ENCODE peak calls at places on chromosomes 7 and 10, in four cellular contexts. O, V, T and D are unnamed samples.

GRCh38 chr10:131089150-131089549 is 222.4 kb downstream of the TCERG1L start:
- DNase-seq in O (no peak), V (no peak), T (no peak), D (no peak)

GRCh38 chr10:12847361-12847975 is 154.0 kb downstream of the CCDC3 start:
- DNase-seq in O (no peak), V (no peak), T (no peak), D (no peak)

GRCh38 chr7:44064791-44065430 is 456 bp downstream of the PGAM2 start:
- DNase-seq in V (no peak), T (no peak), O (no peak), D (peak)

GRCh38 chr10:34815174-34816066 is at the start of gene PARD3:
- DNase-seq in O (no peak), V (peak), T (peak), D (peak)

GRCh38 chr10:19488592-19489280 is 327.5 kb upstream of the PLXDC2 start:
- DNase-seq in O (no peak), T (peak), V (no peak), D (peak)

GRCh38 chr7:86923530-86923929 is 135.9 kb downstream of the ELAPOR2 start:
- DNase-seq in T (no peak), O (no peak), V (no peak), D (no peak)

GRCh38 chr10:103470755-103471653 is 8.0 kb downstream of the CALHM3 start:
- DNase-seq in O (peak), V (no peak), T (peak), D (no peak)

GRCh38 chr10:18616337-18616736 is 35.0 kb downstream of the NSUN6 start:
- DNase-seq in O (no peak), V (no peak), T (peak), D (no peak)

GRCh38 chr10:122567056-122567660 is 6.6 kb downstream of the DMBT1 start:
- DNase-seq in T (peak), O (no peak), V (peak), D (no peak)

GRCh38 chr7:82335927-82336326 is 107.7 kb downstream of the CACNA2D1 start:
- DNase-seq in T (peak), O (no peak), V (peak), D (no peak)

GRCh38 chr7:22726345-22726848 is 603 bp upstream of the IL6 start:
- DNase-seq in O (peak), T (peak), V (peak), D (no peak)

GRCh38 chr7:105837765-105838241 is 38.6 kb downstream of the ATXN7L1 start:
- DNase-seq in V (no peak), O (no peak), T (no peak), D (no peak)

GRCh38 chr10:98469532-98469931 is 22.8 kb upstream of the HPS1 start:
- DNase-seq in O (no peak), T (peak), V (no peak), D (no peak)

GRCh38 chr7:135678612-135679575 is 16.6 kb downstream of the STMP1 start:
- DNase-seq in O (peak), V (peak), T (peak), D (no peak)

GRCh38 chr7:130345106-130345505 is 490 bp downstream of the CPA5 start:
- DNase-seq in O (no peak), V (no peak), T (no peak), D (no peak)

GRCh38 chr10:124744688-124745055 is 494 bp upstream of the FAM53B start:
- DNase-seq in O (peak), T (peak), V (no peak), D (no peak)

GRCh38 chr7:75033064-75033463 is 40.5 kb downstream of the RCC1L start:
- DNase-seq in O (no peak), T (no peak), V (no peak), D (no peak)

GRCh38 chr7:68417659-68418058 is 1180.6 kb upstream of the AUTS2 start:
- DNase-seq in V (no peak), O (no peak), T (no peak), D (no peak)

GRCh38 chr7:45001138-45001694 is 1.2 kb downstream of the CCM2 start:
- DNase-seq in T (peak), V (peak), O (peak), D (no peak)

GRCh38 chr7:116235380-116235779 is 25.0 kb downstream of the TES start:
- DNase-seq in T (no peak), V (no peak), O (no peak), D (no peak)

GRCh38 chr10:113746188-113746950 is 5.1 kb upstream of the PLEKHS1 start:
- DNase-seq in T (no peak), V (no peak), O (peak), D (no peak)

GRCh38 chr10:77073066-77073960 is 564.3 kb downstream of the KCNMA1 start:
- DNase-seq in O (no peak), V (peak), T (peak), D (peak)

GRCh38 chr7:25900887-25901286 is 251.1 kb upstream of the NFE2L3 start:
- DNase-seq in O (no peak), V (no peak), T (no peak), D (no peak)

DNA sequence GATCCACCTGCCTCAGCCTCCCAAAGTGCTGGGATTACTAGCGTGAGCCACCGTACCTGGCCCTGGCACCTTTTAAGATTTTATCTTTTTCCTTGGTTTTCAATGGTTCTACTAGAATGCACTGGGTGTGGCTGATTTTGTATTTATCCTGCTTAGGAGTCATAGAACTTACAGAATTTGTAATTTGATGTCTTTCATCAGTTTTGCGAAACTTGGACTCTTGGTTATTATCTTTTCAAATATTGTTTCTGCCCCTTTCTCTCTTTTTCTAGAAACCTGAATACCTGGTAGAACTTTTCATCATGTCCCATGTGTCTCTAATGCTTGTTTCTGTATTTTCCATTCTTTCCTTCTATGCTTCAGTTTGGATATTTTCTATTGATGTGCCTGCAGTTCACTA is 2.8 kb upstream of the NUB1 start:
- DNase-seq in T (no peak), O (no peak), V (no peak), D (no peak)
- TF ChIP-seq CTCF in T (no peak), O (no peak), V (no peak), D (no peak)

GRCh38 chr10:33344676-33345075 is 10.2 kb upstream of the NRP1 start:
- DNase-seq in O (no peak), T (no peak), V (no peak), D (no peak)

GRCh38 chr10:33336606-33337334 is 2.3 kb upstream of the NRP1 start:
- DNase-seq in T (peak), O (no peak), V (no peak), D (no peak)

GRCh38 chr10:33337335-33337854 is 2.9 kb upstream of the NRP1 start:
- DNase-seq in V (peak), T (peak), O (no peak), D (no peak)

GRCh38 chr10:33345236-33345635 is 10.8 kb upstream of the NRP1 start:
- DNase-seq in T (peak), V (no peak), O (no peak), D (no peak)

DNA sequence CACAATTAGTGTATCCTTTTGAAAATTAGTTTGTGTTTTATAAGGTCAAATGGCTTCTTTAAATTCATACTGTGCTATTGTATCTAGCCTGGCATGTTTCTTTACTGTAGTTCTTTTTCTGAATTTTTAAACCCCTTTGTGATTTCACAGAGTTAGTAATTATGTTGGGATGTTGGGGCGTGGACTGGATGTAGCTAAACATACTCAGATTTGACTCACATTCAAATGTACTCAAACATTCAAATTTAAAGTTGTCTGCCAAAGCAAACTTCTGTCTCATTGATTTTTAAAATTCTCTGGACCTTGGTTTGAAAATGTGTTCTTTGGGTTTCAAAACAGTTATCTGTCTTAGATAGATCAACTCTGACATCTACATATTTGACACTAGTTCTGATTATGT is 7.2 kb upstream of the NRP1 start:
- DNase-seq in T (peak), O (no peak), V (peak), D (no peak)
- TF ChIP-seq CTCF in T (no peak), O (no peak), V (no peak), D (no peak)

DNA sequence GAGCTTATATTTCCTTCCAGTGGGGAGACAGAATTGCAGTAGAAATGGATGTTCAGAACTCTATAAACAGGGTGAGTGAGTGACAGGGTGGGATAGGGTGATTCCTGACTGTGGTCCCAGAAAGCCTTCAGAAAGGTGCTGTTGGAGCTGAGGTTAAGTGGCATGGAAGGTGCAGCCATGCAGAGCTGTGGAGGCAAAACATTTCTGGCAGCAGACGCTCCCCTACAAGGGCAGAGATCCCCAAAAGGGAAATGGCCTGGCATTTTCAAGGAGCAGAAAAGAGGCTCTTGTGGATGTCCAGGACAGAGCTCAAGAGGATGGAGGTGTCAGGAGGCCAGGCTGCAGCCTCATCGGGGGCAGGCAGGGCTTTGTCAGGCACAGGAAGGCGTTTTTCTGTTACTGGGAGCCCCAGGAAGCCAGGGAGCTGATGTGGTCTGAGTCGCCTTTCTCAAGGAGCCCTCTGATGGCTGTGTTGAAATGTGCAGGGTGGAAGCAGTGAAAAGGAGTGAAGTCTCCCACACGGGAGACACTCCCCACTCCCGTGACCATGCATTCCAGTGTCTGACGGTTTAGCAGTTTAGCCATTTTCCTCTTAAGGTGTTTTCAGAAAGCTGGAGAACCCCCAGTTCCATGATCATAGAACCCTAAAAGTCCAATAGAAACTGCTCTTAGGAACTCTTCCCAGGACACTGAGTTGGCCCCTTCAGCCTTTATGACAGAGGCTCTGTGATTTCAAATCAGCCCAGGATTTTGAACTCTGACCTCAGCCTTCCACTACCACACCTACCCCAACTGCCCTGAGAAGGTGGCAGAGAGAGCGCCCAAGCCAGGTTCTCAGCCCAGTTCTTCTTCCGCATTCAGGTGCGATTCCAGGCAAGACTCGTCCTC is 96.2 kb downstream of the C10orf105 start:
- DNase-seq in T (peak), V (no peak), O (no peak), D (no peak)
- TF ChIP-seq CTCF in T (peak), V (no peak), O (peak), D (no peak)

DNA sequence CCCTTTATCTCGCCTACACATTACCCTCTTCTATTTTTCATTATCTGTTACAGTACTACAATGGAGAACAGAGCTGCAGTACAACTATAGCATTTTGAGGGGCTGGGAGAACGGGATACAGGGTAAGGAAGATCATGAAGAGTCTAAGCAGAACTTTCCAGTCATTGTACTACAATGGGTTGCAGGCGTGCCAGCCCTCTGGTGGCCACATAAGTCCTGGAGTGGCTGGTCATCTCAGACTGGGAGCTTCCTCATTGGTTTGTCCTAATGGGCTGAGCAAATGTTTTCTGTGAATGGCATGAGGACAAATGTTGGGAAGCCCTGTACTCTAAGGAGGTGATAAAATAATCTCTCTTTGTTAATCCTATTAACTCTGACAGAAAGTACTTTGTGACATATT is 33.0 kb downstream of the TMEM106B start:
- DNase-seq in O (no peak), V (peak), T (peak), D (no peak)
- TF ChIP-seq CTCF in O (peak), V (no peak), T (peak), D (no peak)